ENCODE peak calls at places on chromosomes 3 and 15, in six cellular contexts. W is neural progenitor cell; E is EL; J is stimulated activated CD4-positive, alpha-beta T cell treated with anti-CD3 and anti-CD28 coated beads, Interleukin-15, amount 100 ng/mL, for 24 hours; I is activated CD4-positive, alpha-beta memory T cell treated with anti-CD3 and anti-CD28 coated beads, Interleukin-2, amount 10 ng/mL, durations not matched to agents 7 days and 5 days; V is activated T-helper 1 cell treated with anti-CD3 and anti-CD28 coated beads, Interleukin-12 subunit alpha, Interleukin-12 subunit beta, Interleukin-2, Interleukin-4 antibody, amounts not matched to agents 30 ng/mL and 10 ng/mL and 1 ng/mL, durations not matched to agents 14 hours and 24 hours and 36 hours. P is an unnamed sample.

GRCh38 chr15:73683624-73684536 is at the start of gene CD276:
- DNase-seq in I (no peak), W (peak), E (peak), J (peak), V (no peak), P (peak)

GRCh38 chr3:195870442-195870841 is 37.9 kb downstream of the TNK2 start:
- DNase-seq in W (no peak), V (no peak), I (no peak), E (peak), J (no peak), P (no peak)

GRCh38 chr15:69025320-69025719 is 10.8 kb downstream of the NOX5 start:
- DNase-seq in W (no peak), V (no peak), J (no peak), E (no peak), I (no peak), P (no peak)

GRCh38 chr3:11154036-11154952 is at the start of gene HRH1:
- DNase-seq in V (no peak), I (no peak), W (peak), E (peak), J (peak), P (no peak)

GRCh38 chr3:15099364-15100098 is 583 bp upstream of the RBSN start:
- DNase-seq in E (no peak), J (peak), W (peak), V (no peak), I (peak), P (no peak)

GRCh38 chr3:155424041-155424605 is 130.6 kb upstream of the STRIT1 start:
- DNase-seq in V (no peak), E (no peak), J (no peak), W (no peak), I (no peak), P (no peak)

GRCh38 chr3:11323827-11324226 is 51.6 kb downstream of the ATG7 start:
- DNase-seq in E (no peak), J (no peak), W (no peak), I (no peak), V (no peak), P (no peak)

GRCh38 chr3:37974121-37974927 is 16.3 kb upstream of the VILL start:
- DNase-seq in E (peak), V (peak), I (peak), J (peak), W (peak), P (peak)

GRCh38 chr15:57245130-57245529 is 131.2 kb upstream of the CGNL1 start:
- DNase-seq in I (no peak), E (no peak), J (no peak), W (no peak), V (no peak), P (no peak)

GRCh38 chr15:96047255-96047931 is 283.1 kb upstream of the NR2F2 start:
- DNase-seq in J (no peak), I (no peak), W (no peak), E (peak), V (no peak), P (no peak)

GRCh38 chr3:42684632-42685362 is 540 bp upstream of the KLHL40 start:
- DNase-seq in E (no peak), W (no peak), J (no peak), V (no peak), I (no peak), P (no peak)

GRCh38 chr3:197335428-197336132 is 37.2 kb upstream of the DLG1 start:
- DNase-seq in W (no peak), I (no peak), J (no peak), V (no peak), E (no peak), P (no peak)

GRCh38 chr15:31338879-31339557 is 12.4 kb downstream of the KLF13 start:
- DNase-seq in E (peak), V (peak), J (peak), W (no peak), I (peak), P (no peak)

GRCh38 chr15:95113041-95113440 is 881.7 kb downstream of the MCTP2 start:
- DNase-seq in V (no peak), I (no peak), E (peak), W (no peak), J (no peak), P (no peak)

GRCh38 chr3:159964166-159964973 is 24.3 kb upstream of the IL12A start:
- DNase-seq in V (no peak), I (no peak), E (peak), J (no peak), W (no peak), P (no peak)

GRCh38 chr3:8451696-8452095 is 49.9 kb upstream of the LMCD1 start:
- DNase-seq in E (peak), J (no peak), W (no peak), I (no peak), V (no peak), P (no peak)

GRCh38 chr3:16147226-16147625 is 27.3 kb upstream of the GALNT15 start:
- DNase-seq in I (no peak), J (no peak), V (no peak), W (no peak), E (peak), P (no peak)

GRCh38 chr3:29515451-29515850 is 234.6 kb downstream of the RBMS3 start:
- DNase-seq in E (peak), I (no peak), W (no peak), J (no peak), V (no peak), P (no peak)

GRCh38 chr15:25372298-25372697 is 66.5 kb downstream of the UBE3A start:
- DNase-seq in J (no peak), V (no peak), I (no peak), E (peak), W (no peak), P (no peak)

GRCh38 chr3:177599331-177599730 is 402.0 kb upstream of the TBL1XR1 start:
- DNase-seq in W (no peak), J (no peak), V (no peak), I (no peak), E (no peak), P (no peak)

GRCh38 chr15:25177955-25178801 is 223.4 kb downstream of the SNRPN start:
- DNase-seq in E (no peak), I (peak), W (no peak), J (no peak), V (no peak), P (no peak)

GRCh38 chr3:46276497-46277099 is 34.3 kb downstream of the CCR3 start:
- DNase-seq in V (peak), I (peak), E (peak), J (peak), W (peak), P (peak)

GRCh38 chr15:98358971-98359370 is 289.4 kb upstream of the IGF1R start:
- DNase-seq in E (no peak), V (no peak), J (no peak), W (no peak), I (no peak), P (no peak)

GRCh38 chr3:39114456-39114855 is 7.0 kb downstream of the TTC21A start:
- DNase-seq in J (no peak), V (no peak), E (no peak), W (no peak), I (no peak), P (no peak)

GRCh38 chr3:154862265-154862664 is 217.9 kb upstream of the MME start:
- DNase-seq in J (no peak), W (no peak), E (peak), I (no peak), V (no peak), P (no peak)

GRCh38 chr15:33963831-33964664 is 4.2 kb upstream of the CHRM5 start:
- DNase-seq in J (no peak), W (peak), V (no peak), I (no peak), E (peak), P (no peak)

GRCh38 chr3:184154909-184155643 is at the start of gene DVL3:
- DNase-seq in W (peak), E (peak), V (peak), J (peak), I (peak), P (no peak)

GRCh38 chr3:11206316-11206715 is 52.0 kb downstream of the HRH1 start:
- DNase-seq in W (no peak), I (no peak), J (no peak), E (no peak), V (no peak), P (no peak)

GRCh38 chr3:153495422-153495821 is 333.4 kb downstream of the RAP2B start:
- DNase-seq in I (no peak), E (no peak), W (no peak), J (no peak), V (no peak), P (no peak)

GRCh38 chr3:71380096-71380495 is 203.4 kb downstream of the FOXP1 start:
- DNase-seq in V (no peak), J (no peak), W (peak), I (no peak), E (no peak), P (no peak)

GRCh38 chr3:64023861-64024223 is 548 bp upstream of the PSMD6 start:
- DNase-seq in I (no peak), V (no peak), E (peak), W (no peak), J (no peak), P (no peak)

GRCh38 chr15:36888018-36888992 is 212.0 kb downstream of the MEIS2 start:
- DNase-seq in V (no peak), J (no peak), W (peak), I (no peak), E (peak), P (no peak)

GRCh38 chr3:192408007-192408655 is 319.2 kb downstream of the FGF12 start:
- DNase-seq in E (peak), W (peak), J (peak), V (no peak), I (no peak), P (no peak)

GRCh38 chr3:2772803-2773202 is 337.4 kb downstream of the IL5RA start:
- DNase-seq in I (no peak), W (no peak), E (no peak), J (no peak), V (no peak), P (no peak)